ENCODE peak calls at places on chromosomes 4 and X, in ten cellular contexts. S is neural progenitor cell, W is HCT116, D is IMR-90, K is PC-3, H is HepG2, A is hepatocyte, Q is mammary epithelial cell, B is keratinocyte, P is H9. U is an unnamed sample.

GRCh38 chr4:48141048-48141447 is 7.0 kb upstream of the TXK start:
- DNase-seq in S (peak), W (no peak), D (peak), K (peak), H (peak), A (peak), Q (peak), B (no peak), P (no peak), U (peak)

GRCh38 chr4:23818097-23818648 is 71.7 kb downstream of the PPARGC1A start:
- DNase-seq in S (no peak), W (no peak), D (peak), K (no peak), H (no peak), A (peak), Q (no peak), B (no peak), P (no peak), U (no peak)

GRCh38 chrX:147981038-147981752 is at the start of gene FMR1NB:
- DNase-seq in S (no peak), W (no peak), D (no peak), K (no peak), H (no peak), A (no peak), Q (no peak), B (no peak), P (no peak), U (no peak)

GRCh38 chr4:76758290-76758882 is 139.6 kb downstream of the SOWAHB start:
- DNase-seq in S (peak), W (peak), D (peak), K (peak), H (peak), A (peak), Q (peak), B (no peak), P (no peak), U (peak)

GRCh38 chrX:14489437-14489836 is 39.9 kb upstream of the GLRA2 start:
- DNase-seq in S (no peak), W (no peak), D (no peak), K (no peak), H (no peak), A (no peak), Q (no peak), B (no peak), P (no peak), U (no peak)

GRCh38 chrX:14913241-14913640 is 40.0 kb downstream of the MOSPD2 start:
- DNase-seq in S (no peak), W (no peak), D (peak), K (peak), H (no peak), A (no peak), Q (peak), B (no peak), P (no peak), U (peak)

GRCh38 chr4:58301384-58301783 is 1191.2 kb upstream of the IGFBP7 start:
- DNase-seq in S (peak), W (no peak), D (no peak), K (no peak), H (no peak), A (peak), Q (no peak), B (no peak), P (no peak), U (no peak)

GRCh38 chrX:113651306-113651705 is 810.7 kb upstream of the AMOT start:
- DNase-seq in S (no peak), W (no peak), D (no peak), K (no peak), H (no peak), A (no peak), Q (no peak), B (no peak), P (no peak), U (no peak)

GRCh38 chr4:186757696-186758330 is 34.2 kb upstream of the FAT1 start:
- DNase-seq in S (no peak), W (no peak), D (no peak), K (no peak), H (no peak), A (no peak), Q (no peak), B (no peak), P (no peak), U (no peak)

GRCh38 chr4:56078866-56079265 is 130.1 kb downstream of the CEP135 start:
- DNase-seq in S (no peak), W (no peak), D (no peak), K (no peak), H (no peak), A (no peak), Q (no peak), B (no peak), P (no peak), U (no peak)

GRCh38 chr4:106898621-106899230 is 137.4 kb downstream of the DKK2 start:
- DNase-seq in S (peak), W (peak), D (peak), K (peak), H (peak), A (peak), Q (peak), B (peak), P (peak), U (peak)

GRCh38 chr4:26753642-26754041 is 107.0 kb upstream of the STIM2 start:
- DNase-seq in S (no peak), W (no peak), D (peak), K (peak), H (no peak), A (peak), Q (no peak), B (no peak), P (no peak), U (peak)

GRCh38 chr4:24743931-24744330 is 51.4 kb upstream of the SOD3 start:
- DNase-seq in S (peak), W (no peak), D (peak), K (no peak), H (no peak), A (peak), Q (no peak), B (no peak), P (peak), U (peak)

GRCh38 chrX:97743014-97743413 is 859.3 kb downstream of the RPA4 start:
- DNase-seq in S (no peak), W (no peak), D (no peak), K (no peak), H (no peak), A (no peak), Q (no peak), B (no peak), P (no peak), U (no peak)

GRCh38 chrX:40007746-40008705 is 89.7 kb downstream of the BCOR start:
- DNase-seq in S (peak), W (no peak), D (no peak), K (no peak), H (no peak), A (no peak), Q (no peak), B (no peak), P (peak), U (no peak)
- H2AFZ ChIP-seq in S (no peak), W (no peak), D (no peak), K (no peak), H (no peak), A (peak), Q (no peak), B (no peak), P (no peak), U (no peak)

GRCh38 chrX:91434351-91435168 is at the start of gene PABPC5:
- DNase-seq in S (peak), W (no peak), D (peak), K (peak), H (no peak), A (peak), Q (peak), B (no peak), P (peak), U (peak)
- H2AFZ ChIP-seq in S (peak), W (no peak), D (peak), K (peak), H (no peak), A (peak), Q (peak), B (peak), P (peak), U (peak)

GRCh38 chr4:15327311-15328298 is 100.2 kb upstream of the C1QTNF7 start:
- DNase-seq in S (no peak), W (no peak), D (peak), K (no peak), H (no peak), A (peak), Q (no peak), B (no peak), P (no peak), U (peak)
- H2AFZ ChIP-seq in S (no peak), W (no peak), D (peak), K (no peak), H (no peak), A (no peak), Q (no peak), B (no peak), P (no peak), U (no peak)

GRCh38 chr4:112807083-112807482 is 170.1 kb downstream of the LARP7 start:
- DNase-seq in S (no peak), W (no peak), D (no peak), K (no peak), H (no peak), A (no peak), Q (no peak), B (no peak), P (no peak), U (no peak)
- H2AFZ ChIP-seq in S (no peak), W (no peak), D (no peak), K (no peak), H (no peak), A (no peak), Q (no peak), B (no peak), P (no peak), U (no peak)